ENCODE peak calls at places on chromosomes 13 and 19, in six cellular contexts. P is PC-3, C is spleen, J is uterus, R is neural progenitor cell, A is IMR-90. Z is an unnamed sample.
A peak's percentile ranks its signal among the peaks of the same experiment; 100 is the strongest.

GRCh38 chr13:36666482-36667264 is 7.1 kb upstream of the SERTM1 start:
- DNase-seq in C (no peak), A (no peak), R (no peak), J (peak; percentile 60), P (no peak), Z (no peak)

GRCh38 chr19:5914946-5915781 is 1.1 kb downstream of the CAPS start:
- DNase-seq in C (no peak), A (no peak), P (peak; percentile 76), R (no peak), J (no peak), Z (no peak)

GRCh38 chr19:989381-990081 is 5.4 kb downstream of the WDR18 start:
- DNase-seq in P (no peak), J (no peak), A (no peak), C (no peak), R (no peak), Z (no peak)

GRCh38 chr13:48448963-48449614 is 36.2 kb upstream of the LPAR6 start:
- DNase-seq in J (no peak), P (peak; percentile 78), R (no peak), C (no peak), A (peak; percentile 80), Z (no peak)

GRCh38 chr13:92187378-92187989 is 789.1 kb downstream of the GPC5 start:
- DNase-seq in J (no peak), A (peak; percentile 27), R (peak; percentile 52), P (peak; percentile 46), C (no peak), Z (no peak)

GRCh38 chr13:98576215-98576945 is 527 bp downstream of the STK24 start:
- DNase-seq in R (peak; percentile 62), P (no peak), C (peak; percentile 93), J (peak; percentile 61), A (no peak), Z (peak; percentile 80)

GRCh38 chr19:5801796-5802616 is 2.9 kb upstream of the NRTN start:
- DNase-seq in P (no peak), A (peak; percentile 12), C (no peak), R (peak; percentile 91), J (no peak), Z (no peak)

GRCh38 chr19:55069137-55069858 is 6.3 kb upstream of the RDH13 start:
- DNase-seq in R (peak; percentile 61), P (peak; percentile 89), J (no peak), C (no peak), A (no peak), Z (no peak)

GRCh38 chr19:11814707-11815050 is 606 bp downstream of the ZNF440 start:
- DNase-seq in R (peak; percentile 37), J (no peak), P (peak; percentile 50), C (no peak), A (peak; percentile 29), Z (no peak)

GRCh38 chr13:113140677-113141590 is 17.5 kb upstream of the PROZ start:
- DNase-seq in C (peak; percentile 69), A (no peak), P (no peak), J (no peak), R (no peak), Z (peak; percentile 65)

GRCh38 chr13:30744686-30745085 is 9.3 kb downstream of the ALOX5AP start:
- DNase-seq in P (no peak), C (no peak), A (no peak), R (no peak), J (no peak), Z (no peak)

GRCh38 chr19:47644743-47645499 is 36.0 kb downstream of the BICRA start:
- DNase-seq in C (no peak), R (no peak), A (no peak), J (no peak), P (no peak), Z (no peak)

GRCh38 chr13:43764349-43764748 is 22.4 kb downstream of the ENOX1 start:
- DNase-seq in A (no peak), P (no peak), R (no peak), J (no peak), C (no peak), Z (no peak)

GRCh38 chr19:13277104-13277809 is 127.0 kb downstream of the IER2 start:
- DNase-seq in A (peak; percentile 74), R (peak; percentile 73), J (peak; percentile 24), P (peak; percentile 96), C (peak; percentile 81), Z (no peak)

GRCh38 chr19:3154957-3155736 is 19.3 kb downstream of the GNA15 start:
- DNase-seq in A (peak; percentile 99), R (no peak), P (peak; percentile 95), C (peak; percentile 88), J (peak; percentile 72), Z (no peak)

GRCh38 chr19:2050991-2051770 is at the start of gene MKNK2:
- DNase-seq in P (peak; percentile 82), C (peak; percentile 99), J (peak; percentile 93), A (peak; percentile 79), R (peak; percentile 97), Z (peak; percentile 92)

GRCh38 chr19:18279516-18280246 is 1.7 kb downstream of the JUND start:
- DNase-seq in P (peak; percentile 95), R (peak; percentile 99), J (peak; percentile 94), A (peak; percentile 92), C (peak; percentile 98), Z (peak; percentile 95)

GRCh38 chr13:77047649-77048343 is 20.8 kb upstream of the FBXL3 start:
- DNase-seq in P (no peak), J (no peak), R (peak; percentile 71), A (no peak), C (no peak), Z (no peak)

GRCh38 chr19:39752390-39752789 is 14.6 kb upstream of the CLC start:
- DNase-seq in J (no peak), R (no peak), A (no peak), P (no peak), C (no peak), Z (no peak)

GRCh38 chr19:31338069-31338767 is 11.0 kb downstream of the TSHZ3 start:
- DNase-seq in C (no peak), R (peak; percentile 88), A (peak; percentile 85), J (peak; percentile 77), P (no peak), Z (no peak)

GRCh38 chr19:32743447-32743846 is 23.9 kb downstream of the TDRD12 start:
- DNase-seq in C (no peak), A (no peak), P (no peak), R (no peak), J (no peak), Z (no peak)

GRCh38 chr19:41398042-41398403 is 405 bp downstream of the BCKDHA start:
- DNase-seq in C (no peak), R (peak; percentile 16), A (no peak), J (no peak), P (no peak), Z (no peak)

GRCh38 chr19:29539131-29539530 is 13.3 kb downstream of the VSTM2B start:
- DNase-seq in J (peak; percentile 2), C (peak; percentile 45), P (no peak), A (no peak), R (no peak), Z (no peak)

GRCh38 chr19:35449347-35450043 is 1.4 kb downstream of the FFAR2 start:
- DNase-seq in C (no peak), A (no peak), R (no peak), J (no peak), P (peak; percentile 9), Z (no peak)

GRCh38 chr19:2631213-2631821 is 71.2 kb downstream of the GNG7 start:
- DNase-seq in J (no peak), C (peak; percentile 78), P (peak; percentile 31), R (no peak), A (peak; percentile 12), Z (no peak)

DNA sequence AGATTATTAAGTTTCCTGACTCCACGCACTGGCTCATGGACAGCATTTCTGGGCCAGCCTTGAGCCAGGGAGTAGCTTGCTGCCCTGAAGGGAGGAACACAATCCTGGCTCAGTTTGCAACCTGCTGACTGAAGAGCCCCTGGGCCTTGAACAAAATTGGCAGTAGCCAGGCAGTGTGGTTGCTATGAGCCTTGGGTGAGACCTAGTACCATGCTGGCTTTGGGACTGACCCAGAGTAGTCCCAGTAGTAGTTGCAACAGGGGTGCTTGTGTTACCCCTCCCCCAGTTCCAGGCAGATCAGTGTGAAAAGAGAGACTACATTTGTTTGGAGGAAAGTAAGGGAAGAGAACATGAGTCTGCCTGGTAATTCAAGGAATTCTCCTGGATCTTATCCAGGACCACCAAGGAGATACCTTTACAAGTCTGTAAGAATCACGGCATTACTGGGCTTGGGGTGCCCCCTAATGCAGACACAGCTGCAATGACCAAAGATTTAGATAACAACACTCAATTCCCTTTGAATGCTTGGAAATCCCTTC is 22.0 kb downstream of the ITGBL1 start:
- DNase-seq in R (peak; percentile 80), C (no peak), P (peak; percentile 37), A (peak; percentile 91), J (no peak), Z (no peak)
- H3K27ac ChIP-seq in R (no peak overlapping the region), C (no peak overlapping the region), P (no peak overlapping the region), A (no peak overlapping the region), J (no peak overlapping the region), Z (peak overlapping the region; percentile 40)

GRCh38 chr13:93724187-93724586 is 497.6 kb downstream of the GPC6 start:
- DNase-seq in P (no peak), J (no peak), R (no peak), C (no peak), A (peak; percentile 61), Z (no peak)
- H3K4me3 ChIP-seq in P (no peak overlapping the region), J (no peak overlapping the region), R (no peak overlapping the region), C (no peak overlapping the region), A (no peak overlapping the region), Z (no peak overlapping the region)

DNA sequence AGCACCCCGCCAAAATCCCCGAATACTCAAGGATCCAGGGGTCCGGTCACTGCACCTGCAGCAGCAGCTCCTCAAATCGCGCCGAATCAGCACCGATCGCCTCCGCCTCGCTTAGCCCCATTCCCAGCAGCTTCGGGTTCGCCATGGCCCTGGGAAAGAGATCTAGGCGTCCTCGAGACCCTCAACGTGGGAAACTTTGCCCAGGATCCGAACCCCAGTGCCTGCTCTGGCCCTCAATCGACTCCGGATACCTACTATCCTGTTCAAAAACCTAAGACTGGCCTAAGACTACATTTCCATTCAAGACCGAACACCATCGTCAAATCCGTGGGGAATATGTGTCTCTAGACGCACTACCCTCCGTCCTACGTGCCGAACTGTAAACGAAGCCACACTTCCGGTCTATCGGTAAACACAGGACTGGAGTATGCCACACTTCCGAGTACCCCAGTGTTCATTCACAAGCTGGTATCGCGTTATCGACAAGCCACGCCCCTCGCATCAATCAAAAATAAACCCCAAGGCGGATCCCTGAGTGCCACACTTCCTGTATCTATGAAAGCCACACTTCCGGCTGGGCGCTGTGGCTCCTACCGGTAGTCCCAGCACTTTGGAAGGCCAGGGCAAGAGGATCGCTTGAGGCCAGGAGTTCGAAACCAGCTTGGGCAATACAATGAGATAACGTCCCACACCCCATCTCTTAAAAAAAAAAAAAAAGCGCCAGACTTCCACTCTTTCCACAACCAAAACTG is at the start of gene PIH1D1:
- DNase-seq in R (peak; percentile 98), P (peak; percentile 100), C (peak; percentile 96), A (peak; percentile 99), J (peak; percentile 96), Z (peak; percentile 97)
- TF ChIP-seq CTCF in R (no peak), P (no peak), C (no peak), A (no peak), J (peak; percentile 29), Z (no peak)

DNA sequence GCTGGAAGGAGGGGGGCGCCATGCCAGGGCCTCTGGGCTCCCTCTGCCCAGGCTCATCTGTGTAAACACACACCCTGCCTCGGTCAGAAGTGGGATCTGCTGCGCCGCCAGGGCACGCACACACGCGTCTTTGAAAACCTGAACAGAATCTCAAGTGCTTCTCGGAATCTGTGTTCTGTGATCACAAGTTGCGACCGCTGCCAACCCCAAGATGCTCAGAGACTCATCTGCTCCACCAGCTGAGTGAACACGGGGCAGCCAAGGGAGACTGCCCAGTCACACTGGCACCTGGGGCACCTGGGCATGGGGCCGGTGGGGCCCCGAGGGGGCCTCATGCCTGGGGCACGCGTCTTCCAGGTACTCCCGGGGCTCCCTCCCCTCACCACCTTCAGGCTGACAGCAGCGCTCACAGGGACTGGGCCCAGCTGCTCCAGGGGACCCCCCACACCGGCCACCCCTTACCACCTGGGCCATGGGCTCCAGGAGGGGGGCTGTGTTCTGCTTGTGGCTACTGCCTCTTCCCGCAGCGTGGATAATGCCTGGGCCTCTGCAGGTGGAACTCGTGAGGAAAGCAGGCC is 59.0 kb downstream of the KLF2 start:
- DNase-seq in R (no peak), J (no peak), P (no peak), C (peak; percentile 86), A (no peak), Z (no peak)
- H3K27ac ChIP-seq in R (no peak overlapping the region), J (peak overlapping the region; percentile 87), P (no peak overlapping the region), C (peak overlapping the region; percentile 93), A (no peak overlapping the region), Z (peak overlapping the region; percentile 90)

Z was measured in coronary artery.